ENCODE peak calls at places on chromosomes 6 and 20, in ten cellular contexts. M is IMR-90, Z is ovary, X is type B pancreatic cell, E is cardiac muscle cell, F is neural crest cell, P is AG09319, B is lower lobe of right lung, W is GM12865, I is transverse colon. G is an unnamed sample.

GRCh38 chr6:26243742-26244141 is 121.3 kb upstream of the BTN3A2 start:
- DNase-seq in B (no peak), W (no peak), I (peak; percentile 83), X (no peak), M (no peak), P (no peak), Z (no peak), F (no peak), E (no peak), G (no peak)

GRCh38 chr6:422423-423061 is 31.0 kb downstream of the IRF4 start:
- DNase-seq in M (peak; percentile 97), B (no peak), I (no peak), X (no peak), Z (no peak), E (no peak), W (peak; percentile 76), F (no peak), P (peak; percentile 66), G (no peak)

GRCh38 chr6:127188752-127189151 is 70.3 kb downstream of the RSPO3 start:
- DNase-seq in B (no peak), I (no peak), W (no peak), F (no peak), P (no peak), E (no peak), X (no peak), Z (no peak), M (no peak), G (no peak)

GRCh38 chr6:27293436-27294152 is 18.5 kb downstream of the POM121L2 start:
- DNase-seq in E (peak; percentile 25), P (no peak), B (no peak), M (peak; percentile 69), W (peak; percentile 53), X (no peak), F (peak; percentile 55), Z (no peak), I (no peak), G (no peak)

GRCh38 chr6:42911171-42912021 is 4.5 kb upstream of the PTCRA start:
- DNase-seq in P (no peak), F (peak; percentile 31), W (no peak), M (no peak), B (no peak), E (peak; percentile 49), X (no peak), Z (no peak), I (no peak), G (peak; percentile 51)

GRCh38 chr6:42523158-42523814 is 40.5 kb upstream of the UBR2 start:
- DNase-seq in E (no peak), W (no peak), Z (no peak), P (no peak), M (peak; percentile 37), I (no peak), F (no peak), X (no peak), B (no peak), G (no peak)

GRCh38 chr6:51213806-51214205 is 395.1 kb downstream of the TFAP2B start:
- DNase-seq in Z (no peak), I (no peak), P (no peak), F (no peak), M (no peak), B (peak; percentile 29), E (peak; percentile 34), W (no peak), X (no peak), G (no peak)

GRCh38 chr6:111591370-111591900 is 14.2 kb downstream of the TRAF3IP2 start:
- DNase-seq in M (peak; percentile 100), W (no peak), X (no peak), Z (peak; percentile 86), P (peak; percentile 99), I (peak; percentile 85), F (no peak), B (peak; percentile 91), E (no peak), G (no peak)

GRCh38 chr20:51767867-51768758 is at the start of gene ATP9A:
- DNase-seq in X (no peak), Z (peak; percentile 64), I (peak; percentile 40), M (peak; percentile 31), W (no peak), F (peak; percentile 13), B (no peak), E (peak; percentile 67), P (no peak), G (peak; percentile 84)

GRCh38 chr20:39282619-39283092 is 320.5 kb downstream of the DHX35 start:
- DNase-seq in Z (no peak), B (no peak), F (no peak), X (no peak), M (no peak), W (no peak), E (no peak), P (no peak), I (peak; percentile 14), G (no peak)

GRCh38 chr6:39063520-39063919 is 14.9 kb downstream of the GLP1R start:
- DNase-seq in I (no peak), P (no peak), F (no peak), W (no peak), B (no peak), Z (no peak), M (no peak), X (no peak), E (peak; percentile 36), G (peak; percentile 21)

GRCh38 chr20:7980332-7981046 is 39.1 kb downstream of the TMX4 start:
- DNase-seq in X (no peak), W (peak; percentile 44), M (peak; percentile 64), B (no peak), F (peak; percentile 2), Z (no peak), P (peak; percentile 8), I (no peak), E (peak; percentile 38), G (no peak)

GRCh38 chr6:3147914-3148757 is 9.2 kb downstream of the TUBB2A start:
- DNase-seq in M (no peak), Z (no peak), I (no peak), E (no peak), P (no peak), F (no peak), X (no peak), B (no peak), W (no peak), G (no peak)

GRCh38 chr6:36911946-36912555 is 26.3 kb downstream of the C6orf89 start:
- DNase-seq in M (no peak), W (peak; percentile 44), B (no peak), F (no peak), I (no peak), Z (no peak), E (no peak), P (no peak), X (no peak), G (no peak)

GRCh38 chr20:4401601-4402000 is 320.1 kb upstream of the PRND start:
- DNase-seq in F (no peak), M (peak; percentile 68), X (no peak), Z (no peak), B (no peak), W (no peak), I (no peak), P (peak; percentile 10), E (no peak), G (no peak)

GRCh38 chr6:53811082-53811481 is 16.3 kb downstream of the LRRC1 start:
- DNase-seq in E (peak; percentile 38), X (no peak), Z (no peak), M (no peak), W (peak; percentile 57), F (no peak), P (no peak), I (peak; percentile 69), B (peak; percentile 69), G (no peak)

GRCh38 chr20:9460518-9460917 is 53.9 kb upstream of the LAMP5 start:
- DNase-seq in E (no peak), W (no peak), X (no peak), P (no peak), I (no peak), M (peak; percentile 36), B (no peak), F (no peak), Z (no peak), G (no peak)

GRCh38 chr6:69861986-69862385 is 4.4 kb upstream of the COL19A1 start:
- DNase-seq in F (no peak), Z (no peak), B (no peak), M (no peak), X (no peak), E (no peak), W (no peak), P (no peak), I (no peak), G (no peak)
- TF ChIP-seq CTCF in F (no peak), Z (no peak), B (no peak), M (no peak), X (no peak), E (no peak), W (no peak), P (no peak), I (no peak), G (no peak)

GRCh38 chr20:45823949-45824835 is 2.9 kb downstream of the TNNC2 start:
- DNase-seq in P (no peak), X (no peak), B (peak; percentile 53), M (no peak), Z (peak; percentile 73), I (peak; percentile 72), W (peak; percentile 52), F (no peak), E (peak; percentile 52), G (no peak)
- TF ChIP-seq CTCF in P (peak; percentile 45), X (peak; percentile 48), B (peak; percentile 45), M (peak; percentile 40), Z (peak; percentile 50), I (peak; percentile 47), W (peak; percentile 17), F (peak; percentile 37), E (peak; percentile 53), G (peak; percentile 66)

DNA sequence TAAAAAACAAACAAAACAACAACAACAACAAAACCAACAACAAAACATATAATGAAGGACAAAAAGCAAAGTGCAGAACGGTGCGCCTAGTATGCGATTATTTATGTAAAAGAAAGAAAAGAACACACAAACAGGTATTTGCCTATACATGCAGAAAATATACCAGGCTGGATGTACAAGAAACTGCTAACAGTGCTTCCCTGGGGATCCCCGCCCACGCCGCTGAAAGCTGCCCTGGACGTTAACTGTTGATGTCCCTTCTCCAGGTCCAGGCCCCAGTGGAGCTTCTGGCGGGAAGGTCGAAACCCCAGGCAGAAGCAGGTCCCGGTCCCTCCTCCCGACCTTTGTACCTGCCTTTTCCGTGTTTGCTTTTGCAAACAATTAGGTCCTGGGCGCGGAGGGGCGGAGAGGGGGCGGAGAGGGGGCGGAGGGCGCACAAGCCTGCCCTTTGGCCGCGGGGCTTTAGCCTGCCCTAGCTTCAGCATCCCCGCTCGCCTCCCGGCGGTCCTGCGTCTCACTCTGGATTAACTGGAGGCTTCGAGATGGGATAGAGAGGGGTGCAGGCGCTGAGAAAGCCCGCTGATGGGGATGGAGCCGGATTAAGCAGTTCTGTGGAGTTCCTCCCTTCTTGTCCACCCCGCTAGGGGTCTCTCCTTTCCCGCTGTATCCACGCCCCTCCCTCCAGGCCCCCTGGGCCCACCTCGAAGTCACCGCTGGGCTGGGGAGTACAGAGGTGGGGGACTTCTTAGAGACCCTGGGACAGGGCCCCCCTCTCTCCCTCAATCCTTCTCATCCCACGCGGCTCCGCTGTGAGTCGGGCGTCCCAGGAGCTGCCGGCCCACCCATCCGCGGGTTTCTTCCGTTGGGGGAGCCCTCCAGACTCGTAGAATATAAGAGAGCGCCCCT is 8.2 kb upstream of the AHCY start:
- DNase-seq in W (no peak), I (peak; percentile 86), P (no peak), M (no peak), Z (peak; percentile 53), F (peak; percentile 36), B (no peak), X (no peak), E (peak; percentile 16), G (no peak)
- TF ChIP-seq CTCF in W (no peak), I (no peak), P (peak; percentile 30), M (no peak), Z (no peak), F (peak; percentile 40), B (no peak), X (peak; percentile 50), E (peak; percentile 24), G (no peak)

GRCh38 chr6:33492093-33492492 is 37.7 kb downstream of the ZBTB9 start:
- DNase-seq in E (no peak), X (no peak), Z (no peak), P (no peak), M (no peak), W (peak; percentile 21), F (no peak), B (no peak), I (no peak), G (no peak)
- TF ChIP-seq CTCF in E (no peak), X (peak; percentile 14), Z (no peak), P (no peak), M (no peak), W (peak; percentile 3), F (no peak), B (no peak), I (no peak), G (no peak)